ENCODE peak calls at places on chromosomes 1 and 21, in five cellular contexts. G is A549, D is K562, F is WTC11, Z is GM12878. W is an unnamed sample.

GRCh38 chr1:235783148-235783776 is 83.4 kb downstream of the LYST start:
- DNase-seq in G (peak), D (peak), F (no peak), Z (no peak), W (peak)

GRCh38 chr1:168362991-168363390 is 82.3 kb downstream of the TBX19 start:
- DNase-seq in G (no peak), D (peak), F (no peak), Z (no peak), W (no peak)

GRCh38 chr1:229407206-229408026 is 26.5 kb downstream of the ACTA1 start:
- DNase-seq in G (no peak), D (no peak), F (peak), Z (no peak), W (no peak)

GRCh38 chr21:42640486-42640885 is 12.9 kb upstream of the PDE9A start:
- DNase-seq in G (no peak), D (no peak), F (no peak), Z (no peak), W (no peak)

GRCh38 chr1:181079382-181079781 is 9.1 kb upstream of the IER5 start:
- DNase-seq in G (no peak), D (no peak), F (no peak), Z (no peak), W (no peak)

GRCh38 chr1:50929376-50929958 is 30.6 kb downstream of the FAF1 start:
- DNase-seq in G (peak), D (peak), F (no peak), Z (no peak), W (peak)

GRCh38 chr1:55235722-55236121 is 20.6 kb upstream of the USP24 start:
- DNase-seq in G (no peak), D (no peak), F (no peak), Z (no peak), W (no peak)

GRCh38 chr1:177857285-177857684 is 112.6 kb downstream of the SEC16B start:
- DNase-seq in G (no peak), D (no peak), F (no peak), Z (no peak), W (no peak)

GRCh38 chr1:52920791-52921291 is 699 bp downstream of the ECHDC2 start:
- DNase-seq in G (no peak), D (no peak), F (no peak), Z (no peak), W (no peak)

GRCh38 chr1:30400436-30400975 is 322.9 kb downstream of the MATN1 start:
- DNase-seq in G (no peak), D (peak), F (no peak), Z (no peak), W (no peak)

DNA sequence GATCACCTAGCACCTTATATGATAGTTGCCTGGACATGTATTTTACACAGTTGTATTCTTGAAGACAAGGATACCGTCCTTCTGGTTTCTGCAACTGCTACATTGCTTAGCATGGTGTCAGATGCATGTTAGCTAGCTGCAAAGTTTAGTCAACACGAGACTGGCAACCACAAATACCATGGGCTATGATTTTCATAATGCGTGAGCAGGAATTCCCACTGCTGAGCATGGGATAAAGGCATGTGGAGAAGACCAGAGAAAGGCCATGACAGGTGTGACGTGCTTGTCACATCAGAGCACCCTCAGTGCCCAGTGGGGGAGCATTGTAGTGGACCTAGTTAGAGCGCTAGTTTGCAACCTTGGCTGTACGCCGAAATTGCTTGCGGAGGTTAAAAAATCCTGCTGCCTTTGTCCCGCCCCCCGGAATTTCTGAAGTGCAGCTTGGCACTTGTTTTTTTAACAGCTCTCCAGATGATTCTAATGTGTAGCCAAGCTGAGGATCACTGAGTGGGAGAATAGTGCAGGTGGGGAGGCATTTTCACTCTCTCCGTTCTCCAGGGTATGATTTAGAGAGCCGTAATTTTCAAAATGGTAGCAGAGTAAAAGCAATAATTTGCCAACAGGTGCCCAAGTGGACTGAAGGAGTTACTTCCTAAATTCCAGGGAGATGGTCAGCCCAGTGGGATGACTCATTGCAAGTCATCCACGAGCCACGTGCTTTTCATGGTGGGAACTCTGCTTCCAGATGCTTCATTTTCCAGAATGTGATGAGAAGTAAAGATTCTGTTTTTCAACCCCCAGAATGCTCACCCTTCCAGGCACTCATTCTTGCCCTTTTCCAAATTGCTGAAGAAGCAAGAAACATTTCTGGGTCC is 81.0 kb downstream of the CNIH3 start:
- DNase-seq in G (no peak), D (no peak), F (no peak), Z (no peak), W (no peak)
- TF ChIP-seq ESRRA in G (no peak), D (no peak), F (no peak), Z (no peak), W (no peak)

GRCh38 chr1:48576565-48576964 is 104.6 kb upstream of the SPATA6 start:
- DNase-seq in G (no peak), D (no peak), F (no peak), Z (no peak), W (no peak)
- TF ChIP-seq ESRRA in G (no peak), D (no peak), F (no peak), Z (no peak), W (no peak)

GRCh38 chr1:21293537-21294265 is 3.4 kb upstream of the ECE1 start:
- DNase-seq in G (no peak), D (no peak), F (no peak), Z (peak), W (no peak)

GRCh38 chr1:21294266-21295058 is 4.2 kb upstream of the ECE1 start:
- DNase-seq in G (no peak), D (no peak), F (no peak), Z (peak), W (no peak)

GRCh38 chr1:21292503-21292990 is 2.3 kb upstream of the ECE1 start:
- DNase-seq in G (no peak), D (no peak), F (no peak), Z (no peak), W (no peak)

GRCh38 chr1:21291964-21292363 is 1.7 kb upstream of the ECE1 start:
- DNase-seq in G (no peak), D (no peak), F (no peak), Z (no peak), W (no peak)

GRCh38 chr1:21292991-21293536 is 2.8 kb upstream of the ECE1 start:
- DNase-seq in G (no peak), D (no peak), F (no peak), Z (peak), W (no peak)
- TF ChIP-seq ESRRA in G (no peak), D (no peak), F (no peak), Z (no peak), W (no peak)

GRCh38 chr1:201461193-201461657 is 7.8 kb downstream of the PHLDA3 start:
- DNase-seq in G (peak), D (peak), F (no peak), Z (no peak), W (peak)
- TF ChIP-seq ESRRA in G (no peak), D (no peak), F (no peak), Z (no peak), W (no peak)

DNA sequence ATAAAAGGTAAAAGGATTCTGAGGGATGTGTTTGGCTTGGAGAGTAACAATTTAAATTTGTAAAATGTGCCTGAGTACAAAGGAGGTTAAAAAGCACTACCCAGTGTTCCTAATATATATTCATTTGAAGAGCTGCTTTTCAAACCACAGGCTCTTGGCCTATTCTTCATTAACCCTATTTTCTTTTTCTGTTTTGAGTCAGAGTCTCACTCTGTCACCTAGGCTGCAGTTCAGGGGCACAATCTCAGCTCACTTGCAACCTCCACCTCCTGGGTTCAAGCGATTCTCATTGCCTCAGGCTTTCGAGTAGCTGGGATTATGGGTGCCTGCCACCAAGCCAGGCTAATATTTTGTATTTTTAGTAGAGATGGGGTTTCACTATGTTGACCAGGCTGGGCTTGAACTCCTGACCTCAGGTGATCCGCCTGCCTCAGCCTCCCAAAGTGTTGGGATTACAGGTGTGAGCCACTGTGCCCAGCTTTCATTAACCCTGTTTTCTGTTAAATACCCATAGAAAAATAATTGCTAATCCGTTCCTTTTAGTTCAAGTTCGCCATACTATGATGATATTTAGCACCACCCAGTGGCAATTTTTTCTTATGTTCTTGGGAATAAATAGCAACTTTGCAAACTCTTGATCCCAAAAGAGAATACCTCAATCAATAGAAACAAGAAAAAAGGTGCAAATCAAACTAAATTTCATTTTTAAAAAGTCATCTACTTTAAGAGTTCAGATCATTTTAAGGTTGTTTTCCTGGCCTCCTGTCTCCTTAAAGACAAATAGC is 30.5 kb downstream of the ZBTB8OS start:
- DNase-seq in G (peak), D (no peak), F (no peak), Z (peak), W (peak)
- TF ChIP-seq ESRRA in G (no peak), D (no peak), F (no peak), Z (no peak), W (no peak)

DNA sequence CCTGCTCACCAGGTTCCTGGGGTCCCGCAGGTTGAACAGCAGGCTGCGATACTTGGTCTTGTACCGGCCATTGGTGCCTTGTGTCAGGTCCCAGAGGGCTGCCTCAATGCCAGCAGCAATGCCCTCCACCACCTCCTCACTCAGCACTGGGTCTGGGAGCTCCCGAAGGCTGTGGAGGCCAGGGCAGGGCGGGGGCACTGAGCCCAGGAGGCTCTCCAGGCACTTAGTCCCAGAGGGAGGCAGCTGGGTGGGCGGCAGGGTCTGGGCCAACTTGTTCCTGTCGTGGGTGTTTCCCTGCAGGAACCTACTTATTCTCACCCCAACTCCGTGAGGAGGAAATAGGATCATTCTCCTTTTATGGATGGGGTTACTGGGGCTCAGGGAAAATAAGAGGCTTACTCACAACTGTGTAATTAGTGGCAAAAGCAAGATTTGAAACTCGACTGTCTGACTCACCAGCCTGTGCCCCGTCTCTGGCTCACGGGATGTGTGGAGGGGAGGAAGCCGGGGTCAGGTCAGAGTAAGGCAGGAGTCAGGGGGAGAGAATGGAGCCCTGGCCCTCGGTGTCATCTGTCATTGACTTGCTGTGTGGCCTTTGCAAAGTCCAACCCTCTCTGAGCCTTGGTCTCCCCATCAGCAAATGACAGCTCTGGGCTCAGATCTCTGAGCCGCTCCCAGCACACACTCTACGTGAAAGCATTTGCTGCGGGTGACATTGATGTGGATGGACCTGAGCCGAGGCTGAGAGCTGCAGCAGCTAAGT is 17.2 kb downstream of the SPOCD1 start:
- DNase-seq in G (peak), D (no peak), F (no peak), Z (no peak), W (peak)
- TF ChIP-seq ESRRA in G (no peak), D (no peak), F (no peak), Z (no peak), W (no peak)

DNA sequence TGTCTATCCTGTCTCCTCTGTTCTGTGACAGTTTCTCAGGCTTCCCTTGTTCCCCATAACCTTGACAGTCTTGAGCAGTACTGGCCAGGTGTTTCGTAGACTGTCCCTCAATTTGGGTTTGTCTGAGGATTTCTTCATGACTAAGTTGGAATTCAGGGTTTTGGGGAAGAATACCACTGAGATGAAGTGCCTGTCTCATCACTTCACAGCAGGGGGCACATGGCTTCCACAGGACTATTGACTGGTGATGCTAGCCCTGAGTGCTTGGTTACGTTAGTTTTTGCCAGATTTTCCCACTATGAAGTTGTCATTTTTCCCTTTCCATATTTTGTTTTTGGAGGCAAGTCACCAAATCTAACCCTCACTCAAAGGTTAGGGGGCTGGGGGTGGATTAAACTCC is 45.7 kb downstream of the CDCP2 start:
- DNase-seq in G (no peak), D (peak), F (no peak), Z (no peak), W (no peak)
- TF ChIP-seq ESRRA in G (no peak), D (no peak), F (no peak), Z (no peak), W (no peak)

GRCh38 chr1:169550294-169550693 is 36.0 kb downstream of the F5 start:
- DNase-seq in G (peak), D (peak), F (no peak), Z (no peak), W (peak)
- TF ChIP-seq ESRRA in G (no peak), D (no peak), F (no peak), Z (no peak), W (no peak)

GRCh38 chr1:36198641-36199040 is 25.6 kb upstream of the THRAP3 start:
- DNase-seq in G (no peak), D (no peak), F (no peak), Z (no peak), W (no peak)

GRCh38 chr1:36204347-36204909 is 19.8 kb upstream of the THRAP3 start:
- DNase-seq in G (peak), D (no peak), F (no peak), Z (no peak), W (no peak)

GRCh38 chr1:36203027-36203553 is 21.2 kb upstream of the THRAP3 start:
- DNase-seq in G (no peak), D (no peak), F (no peak), Z (no peak), W (no peak)

GRCh38 chr1:36203554-36204346 is 20.5 kb upstream of the THRAP3 start:
- DNase-seq in G (peak), D (no peak), F (no peak), Z (no peak), W (no peak)

GRCh38 chr1:36199934-36200741 is 24.1 kb upstream of the THRAP3 start:
- DNase-seq in G (no peak), D (no peak), F (no peak), Z (no peak), W (no peak)
- TF ChIP-seq ESRRA in G (no peak), D (no peak), F (no peak), Z (no peak), W (no peak)